ENCODE peak calls at places on chromosomes 12 and 14, in ten cellular contexts. K is aorta; S is HFFc6; R is MM.1S; A is dorsolateral prefrontal cortex; Z is AG08396; E is WTC11; C is T follicular helper cell; H is globus pallidus; O is stimulated activated CD8-positive, alpha-beta memory T cell treated with anti-CD3 and anti-CD28 coated beads, Interleukin-4, amount 100 ng/mL, for 48 hours. B is an unnamed sample.

GRCh38 chr12:112314981-112315380 is 67.2 kb downstream of the HECTD4 start:
- DNase-seq in K (no peak), S (peak; percentile 8), R (no peak), A (no peak), Z (peak; percentile 20), E (no peak), C (no peak), H (no peak), O (no peak), B (no peak)

GRCh38 chr12:21337959-21338704 is 3.4 kb upstream of the SLCO1A2 start:
- DNase-seq in K (no peak), S (no peak), R (no peak), A (no peak), Z (no peak), E (no peak), C (no peak), H (no peak), O (no peak), B (no peak)

GRCh38 chr14:85475113-85475512 is 54.8 kb upstream of the FLRT2 start:
- DNase-seq in K (no peak), S (no peak), R (no peak), A (no peak), Z (no peak), E (no peak), C (no peak), H (no peak), O (no peak), B (no peak)

GRCh38 chr12:113961921-113962710 is 4.0 kb downstream of the RBM19 start:
- DNase-seq in K (no peak), S (peak; percentile 57), R (no peak), A (no peak), Z (peak; percentile 28), E (no peak), C (no peak), H (no peak), O (peak; percentile 60), B (no peak)

GRCh38 chr14:38548091-38548490 is 292.2 kb upstream of the CLEC14A start:
- DNase-seq in K (no peak), S (peak; percentile 36), R (no peak), A (no peak), Z (no peak), E (no peak), C (no peak), H (no peak), O (no peak), B (no peak)

GRCh38 chr12:92582466-92582865 is 120.3 kb upstream of the PLEKHG7 start:
- DNase-seq in K (no peak), S (no peak), R (no peak), A (no peak), Z (no peak), E (no peak), C (no peak), H (no peak), O (no peak), B (no peak)

GRCh38 chr12:29158364-29158763 is 9.3 kb downstream of the FAR2 start:
- DNase-seq in K (peak; percentile 66), S (no peak), R (no peak), A (no peak), Z (no peak), E (no peak), C (no peak), H (peak; percentile 59), O (no peak), B (no peak)

GRCh38 chr14:103593577-103593976 is 30.8 kb downstream of the COA8 start:
- DNase-seq in K (no peak), S (no peak), R (peak; percentile 65), A (no peak), Z (no peak), E (no peak), C (no peak), H (peak; percentile 30), O (no peak), B (no peak)

GRCh38 chr14:73752297-73752992 is 38.3 kb upstream of the PNMA1 start:
- DNase-seq in K (peak; percentile 86), S (peak; percentile 81), R (no peak), A (peak; percentile 70), Z (peak; percentile 71), E (no peak), C (no peak), H (no peak), O (no peak), B (no peak)

GRCh38 chr12:102757874-102758244 is 159.2 kb downstream of the PAH start:
- DNase-seq in K (no peak), S (no peak), R (no peak), A (no peak), Z (no peak), E (no peak), C (no peak), H (no peak), O (no peak), B (no peak)

GRCh38 chr12:6536894-6537579 is 2.7 kb downstream of the GAPDH start:
- DNase-seq in K (no peak), S (no peak), R (no peak), A (no peak), Z (no peak), E (no peak), C (no peak), H (no peak), O (peak; percentile 51), B (no peak)

GRCh38 chr14:29941401-29941800 is 13.8 kb upstream of the PRKD1 start:
- DNase-seq in K (no peak), S (no peak), R (no peak), A (no peak), Z (no peak), E (peak; percentile 16), C (no peak), H (no peak), O (no peak), B (no peak)

GRCh38 chr12:109532721-109533486 is 40.4 kb downstream of the MMAB start:
- DNase-seq in K (peak; percentile 40), S (no peak), R (no peak), A (no peak), Z (no peak), E (no peak), C (no peak), H (no peak), O (no peak), B (peak; percentile 14)

GRCh38 chr14:65566820-65567522 is 154.4 kb downstream of the FUT8 start:
- DNase-seq in K (no peak), S (no peak), R (no peak), A (no peak), Z (no peak), E (no peak), C (no peak), H (no peak), O (no peak), B (no peak)

GRCh38 chr14:24298892-24299254 is 707 bp downstream of the DHRS1 start:
- DNase-seq in K (no peak), S (peak; percentile 96), R (no peak), A (no peak), Z (peak; percentile 87), E (no peak), C (no peak), H (no peak), O (no peak), B (no peak)

GRCh38 chr12:119423285-119423684 is 88.8 kb downstream of the CCDC60 start:
- DNase-seq in K (no peak), S (no peak), R (no peak), A (no peak), Z (no peak), E (peak; percentile 74), C (no peak), H (no peak), O (no peak), B (no peak)

GRCh38 chr12:113241191-113242017 is 20.1 kb downstream of the TPCN1 start:
- DNase-seq in K (no peak), S (peak; percentile 98), R (peak; percentile 19), A (peak; percentile 26), Z (peak; percentile 82), E (no peak), C (no peak), H (no peak), O (no peak), B (no peak)

GRCh38 chr14:21100931-21101330 is at the start of gene TMEM253:
- DNase-seq in K (no peak), S (no peak), R (no peak), A (no peak), Z (no peak), E (no peak), C (no peak), H (no peak), O (no peak), B (no peak)

GRCh38 chr14:72024043-72024407 is 91.8 kb downstream of the RGS6 start:
- DNase-seq in K (no peak), S (no peak), R (peak; percentile 22), A (no peak), Z (no peak), E (peak; percentile 44), C (peak; percentile 1), H (no peak), O (peak; percentile 50), B (no peak)

GRCh38 chr12:123929869-123930583 is 42.6 kb downstream of the CCDC92 start:
- DNase-seq in K (peak; percentile 10), S (no peak), R (no peak), A (no peak), Z (no peak), E (no peak), C (no peak), H (no peak), O (no peak), B (no peak)

GRCh38 chr14:34051966-34052657 is 101.2 kb upstream of the EGLN3 start:
- DNase-seq in K (no peak), S (no peak), R (peak; percentile 54), A (no peak), Z (no peak), E (no peak), C (no peak), H (no peak), O (no peak), B (no peak)

GRCh38 chr14:70666364-70666691 is 24.6 kb downstream of the TTC9 start:
- DNase-seq in K (no peak), S (no peak), R (no peak), A (no peak), Z (no peak), E (no peak), C (no peak), H (no peak), O (no peak), B (no peak)

GRCh38 chr14:36856095-36856878 is 194.6 kb downstream of the PAX9 start:
- DNase-seq in K (no peak), S (no peak), R (no peak), A (no peak), Z (no peak), E (no peak), C (no peak), H (no peak), O (no peak), B (no peak)

GRCh38 chr12:124603910-124604775 is 36.7 kb upstream of the NCOR2 start:
- DNase-seq in K (no peak), S (no peak), R (no peak), A (no peak), Z (no peak), E (no peak), C (no peak), H (no peak), O (no peak), B (no peak)

GRCh38 chr14:89336338-89336737 is 80.7 kb downstream of the FOXN3 start:
- DNase-seq in K (no peak), S (no peak), R (no peak), A (no peak), Z (no peak), E (no peak), C (no peak), H (no peak), O (no peak), B (no peak)

GRCh38 chr12:94427520-94428381 is 31.9 kb downstream of the CEP83 start:
- DNase-seq in K (peak; percentile 48), S (peak; percentile 43), R (no peak), A (no peak), Z (peak; percentile 29), E (no peak), C (no peak), H (peak; percentile 10), O (no peak), B (no peak)

GRCh38 chr12:104064842-104065441 is 611 bp downstream of the HCFC2 start:
- DNase-seq in K (peak; percentile 48), S (no peak), R (peak; percentile 28), A (no peak), Z (peak; percentile 39), E (no peak), C (no peak), H (peak; percentile 26), O (no peak), B (peak; percentile 43)

GRCh38 chr12:7935773-7936581 is at the start of gene SLC2A3:
- DNase-seq in K (peak; percentile 56), S (peak; percentile 92), R (peak; percentile 82), A (no peak), Z (peak; percentile 89), E (peak; percentile 33), C (peak; percentile 81), H (peak; percentile 58), O (peak; percentile 84), B (peak; percentile 25)